ENCODE peak calls at places on chromosomes 12 and 14, in seven cellular contexts. One of them, this sample, is unnamed.

GRCh38 chr14:103401223-103402214 is 16.3 kb downstream of the MARK3 start:
- DNase-seq in kidney: no peak
- DNase-seq in cardiac muscle cell: peak; percentile 49
- DNase-seq in cardiac fibroblast: peak; percentile 72
- DNase-seq in left ventricle myocardium inferior: no peak
- DNase-seq in epithelial cell of esophagus: peak; percentile 79
- DNase-seq in fibroblast of pulmonary artery: peak; percentile 77
- DNase-seq in this sample: peak; percentile 82

GRCh38 chr14:54796961-54797360 is 105.7 kb downstream of the GCH1 start:
- DNase-seq in kidney: no peak
- DNase-seq in cardiac muscle cell: no peak
- DNase-seq in cardiac fibroblast: peak; percentile 21
- DNase-seq in left ventricle myocardium inferior: no peak
- DNase-seq in epithelial cell of esophagus: peak; percentile 72
- DNase-seq in fibroblast of pulmonary artery: peak; percentile 63
- DNase-seq in this sample: peak; percentile 71

GRCh38 chr14:92819011-92819410 is 24.9 kb downstream of the GOLGA5 start:
- DNase-seq in kidney: no peak
- DNase-seq in cardiac muscle cell: no peak
- DNase-seq in cardiac fibroblast: no peak
- DNase-seq in left ventricle myocardium inferior: no peak
- DNase-seq in epithelial cell of esophagus: no peak
- DNase-seq in fibroblast of pulmonary artery: no peak
- DNase-seq in this sample: no peak

GRCh38 chr12:96164951-96165858 is 29.0 kb upstream of the ELK3 start:
- DNase-seq in kidney: no peak
- DNase-seq in cardiac muscle cell: no peak
- DNase-seq in cardiac fibroblast: peak; percentile 19
- DNase-seq in left ventricle myocardium inferior: peak; percentile 26
- DNase-seq in epithelial cell of esophagus: no peak
- DNase-seq in fibroblast of pulmonary artery: no peak
- DNase-seq in this sample: no peak

GRCh38 chr12:57215668-57216013 is 953 bp upstream of the NXPH4 start:
- DNase-seq in kidney: no peak
- DNase-seq in cardiac muscle cell: no peak
- DNase-seq in cardiac fibroblast: peak; percentile 32
- DNase-seq in left ventricle myocardium inferior: no peak
- DNase-seq in epithelial cell of esophagus: peak; percentile 53
- DNase-seq in fibroblast of pulmonary artery: no peak
- DNase-seq in this sample: peak; percentile 44

GRCh38 chr12:4355150-4355842 is 24.2 kb downstream of the FGF23 start:
- DNase-seq in kidney: no peak
- DNase-seq in cardiac muscle cell: peak; percentile 2
- DNase-seq in cardiac fibroblast: no peak
- DNase-seq in left ventricle myocardium inferior: no peak
- DNase-seq in epithelial cell of esophagus: no peak
- DNase-seq in fibroblast of pulmonary artery: no peak
- DNase-seq in this sample: no peak

GRCh38 chr12:59645242-59645641 is 49.4 kb downstream of the SLC16A7 start:
- DNase-seq in kidney: no peak
- DNase-seq in cardiac muscle cell: no peak
- DNase-seq in cardiac fibroblast: no peak
- DNase-seq in left ventricle myocardium inferior: no peak
- DNase-seq in epithelial cell of esophagus: no peak
- DNase-seq in fibroblast of pulmonary artery: no peak
- DNase-seq in this sample: no peak

GRCh38 chr12:51359851-51360250 is 13.4 kb upstream of the CELA1 start:
- DNase-seq in kidney: no peak
- DNase-seq in cardiac muscle cell: no peak
- DNase-seq in cardiac fibroblast: no peak
- DNase-seq in left ventricle myocardium inferior: no peak
- DNase-seq in epithelial cell of esophagus: no peak
- DNase-seq in fibroblast of pulmonary artery: no peak
- DNase-seq in this sample: no peak

GRCh38 chr12:104680070-104680469 is 223.3 kb downstream of the CHST11 start:
- DNase-seq in kidney: no peak
- DNase-seq in cardiac muscle cell: no peak
- DNase-seq in cardiac fibroblast: no peak
- DNase-seq in left ventricle myocardium inferior: no peak
- DNase-seq in epithelial cell of esophagus: peak; percentile 28
- DNase-seq in fibroblast of pulmonary artery: no peak
- DNase-seq in this sample: no peak

GRCh38 chr14:95235351-95235750 is 78.0 kb upstream of the DICER1 start:
- DNase-seq in kidney: no peak
- DNase-seq in cardiac muscle cell: no peak
- DNase-seq in cardiac fibroblast: no peak
- DNase-seq in left ventricle myocardium inferior: no peak
- DNase-seq in epithelial cell of esophagus: no peak
- DNase-seq in fibroblast of pulmonary artery: no peak
- DNase-seq in this sample: no peak

GRCh38 chr12:58504539-58504938 is 415.8 kb downstream of the LRIG3 start:
- DNase-seq in kidney: no peak
- DNase-seq in cardiac muscle cell: no peak
- DNase-seq in cardiac fibroblast: no peak
- DNase-seq in left ventricle myocardium inferior: no peak
- DNase-seq in epithelial cell of esophagus: peak; percentile 72
- DNase-seq in fibroblast of pulmonary artery: no peak
- DNase-seq in this sample: peak; percentile 84

GRCh38 chr12:68094645-68095395 is 64.7 kb downstream of the IFNG start:
- DNase-seq in kidney: no peak
- DNase-seq in cardiac muscle cell: no peak
- DNase-seq in cardiac fibroblast: no peak
- DNase-seq in left ventricle myocardium inferior: no peak
- DNase-seq in epithelial cell of esophagus: no peak
- DNase-seq in fibroblast of pulmonary artery: no peak
- DNase-seq in this sample: no peak

GRCh38 chr12:122681814-122682213 is 21.3 kb downstream of the HCAR2 start:
- DNase-seq in kidney: no peak
- DNase-seq in cardiac muscle cell: no peak
- DNase-seq in cardiac fibroblast: peak; percentile 79
- DNase-seq in left ventricle myocardium inferior: no peak
- DNase-seq in epithelial cell of esophagus: no peak
- DNase-seq in fibroblast of pulmonary artery: peak; percentile 61
- DNase-seq in this sample: peak; percentile 87

GRCh38 chr12:52054231-52054837 is 3.1 kb downstream of the NR4A1 start:
- DNase-seq in kidney: no peak
- DNase-seq in cardiac muscle cell: no peak
- DNase-seq in cardiac fibroblast: peak; percentile 77
- DNase-seq in left ventricle myocardium inferior: no peak
- DNase-seq in epithelial cell of esophagus: no peak
- DNase-seq in fibroblast of pulmonary artery: no peak
- DNase-seq in this sample: no peak

GRCh38 chr12:104296718-104297117 is 6.8 kb upstream of the EID3 start:
- DNase-seq in kidney: no peak
- DNase-seq in cardiac muscle cell: no peak
- DNase-seq in cardiac fibroblast: peak; percentile 14
- DNase-seq in left ventricle myocardium inferior: no peak
- DNase-seq in epithelial cell of esophagus: no peak
- DNase-seq in fibroblast of pulmonary artery: no peak
- DNase-seq in this sample: no peak

GRCh38 chr12:62382526-62382925 is 84.1 kb upstream of the MON2 start:
- DNase-seq in kidney: no peak
- DNase-seq in cardiac muscle cell: no peak
- DNase-seq in cardiac fibroblast: no peak
- DNase-seq in left ventricle myocardium inferior: no peak
- DNase-seq in epithelial cell of esophagus: no peak
- DNase-seq in fibroblast of pulmonary artery: no peak
- DNase-seq in this sample: no peak

GRCh38 chr14:91929700-91930099 is 17.8 kb downstream of the FBLN5 start:
- DNase-seq in kidney: no peak
- DNase-seq in cardiac muscle cell: no peak
- DNase-seq in cardiac fibroblast: peak; percentile 43
- DNase-seq in left ventricle myocardium inferior: no peak
- DNase-seq in epithelial cell of esophagus: peak; percentile 28
- DNase-seq in fibroblast of pulmonary artery: peak; percentile 53
- DNase-seq in this sample: peak; percentile 55

GRCh38 chr12:52211716-52212585 is 20.1 kb upstream of the KRT80 start:
- DNase-seq in kidney: peak; percentile 62
- DNase-seq in cardiac muscle cell: no peak
- DNase-seq in cardiac fibroblast: no peak
- DNase-seq in left ventricle myocardium inferior: peak; percentile 13
- DNase-seq in epithelial cell of esophagus: no peak
- DNase-seq in fibroblast of pulmonary artery: no peak
- DNase-seq in this sample: no peak

GRCh38 chr12:114903394-114903748 is 219.4 kb upstream of the TBX3 start:
- DNase-seq in kidney: no peak
- DNase-seq in cardiac muscle cell: no peak
- DNase-seq in cardiac fibroblast: peak; percentile 35
- DNase-seq in left ventricle myocardium inferior: no peak
- DNase-seq in epithelial cell of esophagus: no peak
- DNase-seq in fibroblast of pulmonary artery: no peak
- DNase-seq in this sample: peak; percentile 53

GRCh38 chr12:45701296-45701695 is 28.2 kb upstream of the ARID2 start:
- DNase-seq in kidney: no peak
- DNase-seq in cardiac muscle cell: no peak
- DNase-seq in cardiac fibroblast: no peak
- DNase-seq in left ventricle myocardium inferior: no peak
- DNase-seq in epithelial cell of esophagus: no peak
- DNase-seq in fibroblast of pulmonary artery: no peak
- DNase-seq in this sample: no peak

GRCh38 chr14:72513994-72514659 is 379.8 kb downstream of the DPF3 start:
- DNase-seq in kidney: no peak
- DNase-seq in cardiac muscle cell: peak; percentile 63
- DNase-seq in cardiac fibroblast: peak; percentile 69
- DNase-seq in left ventricle myocardium inferior: no peak
- DNase-seq in epithelial cell of esophagus: peak; percentile 48
- DNase-seq in fibroblast of pulmonary artery: peak; percentile 69
- DNase-seq in this sample: peak; percentile 58

GRCh38 chr14:97266653-97267052 is 469.5 kb downstream of the VRK1 start:
- DNase-seq in kidney: no peak
- DNase-seq in cardiac muscle cell: no peak
- DNase-seq in cardiac fibroblast: no peak
- DNase-seq in left ventricle myocardium inferior: no peak
- DNase-seq in epithelial cell of esophagus: no peak
- DNase-seq in fibroblast of pulmonary artery: no peak
- DNase-seq in this sample: peak; percentile 59

GRCh38 chr12:14408208-14408607 is 42.7 kb downstream of the ATF7IP start:
- DNase-seq in kidney: no peak
- DNase-seq in cardiac muscle cell: peak; percentile 33
- DNase-seq in cardiac fibroblast: peak; percentile 57
- DNase-seq in left ventricle myocardium inferior: no peak
- DNase-seq in epithelial cell of esophagus: no peak
- DNase-seq in fibroblast of pulmonary artery: peak; percentile 58
- DNase-seq in this sample: peak; percentile 40

GRCh38 chr14:65333926-65334687 is 78.4 kb upstream of the FUT8 start:
- DNase-seq in kidney: no peak
- DNase-seq in cardiac muscle cell: no peak
- DNase-seq in cardiac fibroblast: peak; percentile 86
- DNase-seq in left ventricle myocardium inferior: peak; percentile 30
- DNase-seq in epithelial cell of esophagus: no peak
- DNase-seq in fibroblast of pulmonary artery: peak; percentile 71
- DNase-seq in this sample: peak; percentile 93
- H3K4me3 ChIP-seq in kidney: no peak overlapping the region
- H3K4me3 ChIP-seq in cardiac muscle cell: no peak overlapping the region
- H3K4me3 ChIP-seq in cardiac fibroblast: no peak overlapping the region
- H3K4me3 ChIP-seq in left ventricle myocardium inferior: no peak overlapping the region
- H3K4me3 ChIP-seq in epithelial cell of esophagus: no peak overlapping the region
- H3K4me3 ChIP-seq in fibroblast of pulmonary artery: no peak overlapping the region
- H3K4me3 ChIP-seq in this sample: peak overlapping the region; percentile 17

DNA sequence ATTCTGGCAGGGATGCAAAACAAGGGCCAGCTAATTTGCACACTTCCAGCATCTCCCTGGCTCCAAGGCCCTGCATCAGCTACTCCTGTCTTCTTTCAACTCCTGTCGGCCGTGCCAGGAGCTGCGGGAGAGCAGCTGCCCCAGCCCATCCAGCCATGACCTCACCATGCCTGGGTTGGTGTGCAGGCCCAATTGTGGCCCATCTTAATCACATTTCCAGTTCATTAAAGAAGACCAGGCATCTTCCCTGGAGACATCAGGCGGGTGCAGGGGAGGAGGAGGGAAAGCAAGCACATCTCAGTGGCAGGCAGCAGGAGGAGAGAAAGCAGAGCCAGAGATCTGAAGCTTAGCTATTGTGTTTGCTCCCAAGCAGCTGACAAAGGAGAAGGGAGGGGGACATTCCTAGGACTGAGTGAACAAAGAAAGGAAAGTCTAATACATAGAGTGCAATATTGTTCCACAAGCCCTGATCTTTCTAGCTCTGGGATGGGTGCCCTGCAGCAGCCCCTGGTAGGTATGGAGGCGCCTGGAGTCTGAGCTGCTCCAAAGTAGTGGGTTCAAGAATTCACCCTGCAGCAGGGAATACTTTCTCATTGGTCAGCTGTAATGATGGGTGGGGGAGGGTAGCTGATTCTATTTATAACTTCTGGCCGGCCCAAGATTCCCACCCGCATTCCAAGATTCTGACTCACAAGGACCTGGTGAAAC is 40.1 kb downstream of the VWF start:
- DNase-seq in kidney: no peak
- DNase-seq in cardiac muscle cell: peak; percentile 46
- DNase-seq in cardiac fibroblast: peak; percentile 80
- DNase-seq in left ventricle myocardium inferior: no peak
- DNase-seq in epithelial cell of esophagus: peak; percentile 70
- DNase-seq in fibroblast of pulmonary artery: peak; percentile 84
- DNase-seq in this sample: peak; percentile 75
- TF ChIP-seq CTCF in kidney: no peak
- TF ChIP-seq CTCF in cardiac muscle cell: no peak
- TF ChIP-seq CTCF in cardiac fibroblast: no peak
- TF ChIP-seq CTCF in left ventricle myocardium inferior: no peak
- TF ChIP-seq CTCF in epithelial cell of esophagus: no peak
- TF ChIP-seq CTCF in fibroblast of pulmonary artery: no peak
- TF ChIP-seq CTCF in this sample: peak; percentile 7

GRCh38 chr14:61524936-61525292 is 170.4 kb upstream of the HIF1A start:
- DNase-seq in kidney: no peak
- DNase-seq in cardiac muscle cell: no peak
- DNase-seq in cardiac fibroblast: no peak
- DNase-seq in left ventricle myocardium inferior: no peak
- DNase-seq in epithelial cell of esophagus: no peak
- DNase-seq in fibroblast of pulmonary artery: no peak
- DNase-seq in this sample: no peak
- H3K4me3 ChIP-seq in kidney: no peak overlapping the region
- H3K4me3 ChIP-seq in cardiac muscle cell: no peak overlapping the region
- H3K4me3 ChIP-seq in cardiac fibroblast: no peak overlapping the region
- H3K4me3 ChIP-seq in left ventricle myocardium inferior: peak overlapping the region; percentile 18
- H3K4me3 ChIP-seq in epithelial cell of esophagus: no peak overlapping the region
- H3K4me3 ChIP-seq in fibroblast of pulmonary artery: no peak overlapping the region
- H3K4me3 ChIP-seq in this sample: no peak overlapping the region

DNA sequence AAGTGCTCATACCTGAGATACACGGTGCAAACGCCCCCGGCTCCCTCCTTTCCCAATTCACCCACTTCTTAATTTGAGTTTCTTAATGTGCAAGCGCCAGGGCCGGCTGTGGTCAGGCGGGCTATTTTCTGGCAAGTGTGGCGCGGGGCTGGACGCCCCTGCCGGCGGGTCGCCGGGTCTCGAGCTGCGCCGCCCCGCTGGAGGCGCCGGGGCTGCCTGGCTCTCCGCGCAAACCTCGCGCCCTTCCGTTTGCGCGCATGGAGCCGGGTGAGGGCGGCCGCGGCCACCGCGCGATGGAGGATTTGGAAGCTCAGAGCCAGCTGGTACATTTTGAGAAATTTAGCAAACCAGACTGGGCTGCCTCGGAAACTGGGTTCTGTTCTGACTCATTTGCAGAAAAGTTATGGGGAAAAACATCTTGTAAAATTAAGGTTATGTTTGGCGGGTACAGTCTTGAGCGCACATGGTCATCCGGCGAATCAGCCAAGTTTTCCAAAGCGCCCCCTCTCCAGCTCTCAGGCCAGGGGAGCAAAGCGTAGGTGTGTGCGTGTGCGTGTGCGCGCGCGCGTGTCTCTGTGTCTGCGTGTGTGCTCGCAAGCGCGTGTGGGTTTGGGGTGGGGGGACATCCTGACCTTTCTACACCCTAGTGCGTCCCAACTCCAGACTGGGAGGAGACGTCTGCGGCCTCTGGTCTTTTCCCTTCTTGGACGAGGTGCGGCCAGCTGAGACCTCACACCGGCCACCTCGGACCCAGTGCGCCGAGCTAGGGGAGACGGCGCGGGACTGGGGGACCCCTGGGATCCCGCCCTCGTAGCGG is 6.5 kb upstream of the OTX2 start:
- DNase-seq in kidney: no peak
- DNase-seq in cardiac muscle cell: peak; percentile 59
- DNase-seq in cardiac fibroblast: no peak
- DNase-seq in left ventricle myocardium inferior: no peak
- DNase-seq in epithelial cell of esophagus: no peak
- DNase-seq in fibroblast of pulmonary artery: no peak
- DNase-seq in this sample: no peak
- TF ChIP-seq CTCF in kidney: no peak
- TF ChIP-seq CTCF in cardiac muscle cell: no peak
- TF ChIP-seq CTCF in cardiac fibroblast: no peak
- TF ChIP-seq CTCF in left ventricle myocardium inferior: no peak
- TF ChIP-seq CTCF in epithelial cell of esophagus: no peak
- TF ChIP-seq CTCF in fibroblast of pulmonary artery: no peak
- TF ChIP-seq CTCF in this sample: no peak

This sample was measured in AG10803.